ENCODE peak calls at places on chromosomes 7 and 10, in eight cellular contexts. One of them, this sample, is unnamed.

GRCh38 chr10:61830072-61830845 is 71.2 kb upstream of the ARID5B start:
- DNase-seq in cardiac muscle cell: no peak
- DNase-seq in DMS153: no peak
- DNase-seq in fibroblast of mammary gland: no peak
- DNase-seq in GM23248: no peak
- DNase-seq in SJSA1: no peak
- DNase-seq in T47D: no peak
- DNase-seq in DND-41: no peak
- DNase-seq in this sample: no peak

GRCh38 chr7:39353615-39354376 is 212.4 kb upstream of the YAE1 start:
- DNase-seq in DND-41: no peak
- DNase-seq in T47D: no peak
- DNase-seq in SJSA1: peak
- DNase-seq in fibroblast of mammary gland: peak
- DNase-seq in DMS153: peak
- DNase-seq in cardiac muscle cell: peak
- DNase-seq in GM23248: peak
- DNase-seq in this sample: no peak

GRCh38 chr10:96673318-96674099 is 46.8 kb downstream of the PIK3AP1 start:
- DNase-seq in T47D: no peak
- DNase-seq in DND-41: no peak
- DNase-seq in GM23248: no peak
- DNase-seq in SJSA1: peak
- DNase-seq in DMS153: peak
- DNase-seq in fibroblast of mammary gland: peak
- DNase-seq in cardiac muscle cell: peak
- DNase-seq in this sample: no peak

GRCh38 chr10:968546-969199 is 19.6 kb upstream of the GTPBP4 start:
- DNase-seq in DND-41: no peak
- DNase-seq in GM23248: no peak
- DNase-seq in T47D: no peak
- DNase-seq in fibroblast of mammary gland: no peak
- DNase-seq in cardiac muscle cell: no peak
- DNase-seq in SJSA1: peak
- DNase-seq in DMS153: no peak
- DNase-seq in this sample: no peak

GRCh38 chr7:30549933-30550493 is 44.7 kb upstream of the GARS1 start:
- DNase-seq in T47D: no peak
- DNase-seq in cardiac muscle cell: no peak
- DNase-seq in fibroblast of mammary gland: peak
- DNase-seq in SJSA1: no peak
- DNase-seq in DND-41: no peak
- DNase-seq in DMS153: peak
- DNase-seq in GM23248: no peak
- DNase-seq in this sample: no peak

GRCh38 chr10:3723706-3724225 is 61.2 kb downstream of the KLF6 start:
- DNase-seq in DND-41: no peak
- DNase-seq in GM23248: peak
- DNase-seq in SJSA1: no peak
- DNase-seq in T47D: no peak
- DNase-seq in fibroblast of mammary gland: peak
- DNase-seq in DMS153: no peak
- DNase-seq in cardiac muscle cell: no peak
- DNase-seq in this sample: no peak

GRCh38 chr7:85186521-85187241 is at the start of gene SEMA3D:
- DNase-seq in DMS153: no peak
- DNase-seq in cardiac muscle cell: peak
- DNase-seq in SJSA1: peak
- DNase-seq in GM23248: peak
- DNase-seq in T47D: peak
- DNase-seq in DND-41: no peak
- DNase-seq in fibroblast of mammary gland: peak
- DNase-seq in this sample: peak

GRCh38 chr7:123204206-123204835 is 4.6 kb upstream of the SLC13A1 start:
- DNase-seq in DND-41: no peak
- DNase-seq in T47D: no peak
- DNase-seq in SJSA1: no peak
- DNase-seq in GM23248: no peak
- DNase-seq in cardiac muscle cell: no peak
- DNase-seq in fibroblast of mammary gland: no peak
- DNase-seq in DMS153: no peak
- DNase-seq in this sample: no peak

GRCh38 chr7:27520828-27521790 is 141.6 kb downstream of the HIBADH start:
- DNase-seq in fibroblast of mammary gland: peak
- DNase-seq in SJSA1: no peak
- DNase-seq in DMS153: no peak
- DNase-seq in GM23248: peak
- DNase-seq in T47D: no peak
- DNase-seq in cardiac muscle cell: no peak
- DNase-seq in DND-41: no peak
- DNase-seq in this sample: no peak

GRCh38 chr7:44969701-44970494 is 8.9 kb downstream of the MYO1G start:
- DNase-seq in SJSA1: no peak
- DNase-seq in GM23248: no peak
- DNase-seq in cardiac muscle cell: no peak
- DNase-seq in DND-41: no peak
- DNase-seq in fibroblast of mammary gland: no peak
- DNase-seq in T47D: no peak
- DNase-seq in DMS153: peak
- DNase-seq in this sample: no peak

GRCh38 chr7:70574970-70575799 is 556.8 kb upstream of the GALNT17 start:
- DNase-seq in SJSA1: no peak
- DNase-seq in GM23248: peak
- DNase-seq in T47D: peak
- DNase-seq in DND-41: no peak
- DNase-seq in cardiac muscle cell: no peak
- DNase-seq in fibroblast of mammary gland: no peak
- DNase-seq in DMS153: no peak
- DNase-seq in this sample: no peak

GRCh38 chr7:19970514-19970913 is 197.1 kb upstream of the TMEM196 start:
- DNase-seq in fibroblast of mammary gland: no peak
- DNase-seq in DMS153: no peak
- DNase-seq in T47D: no peak
- DNase-seq in SJSA1: no peak
- DNase-seq in cardiac muscle cell: no peak
- DNase-seq in DND-41: no peak
- DNase-seq in GM23248: no peak
- DNase-seq in this sample: no peak

GRCh38 chr10:47137311-47137851 is 162.6 kb upstream of the GDF10 start:
- DNase-seq in fibroblast of mammary gland: peak
- DNase-seq in DND-41: no peak
- DNase-seq in T47D: no peak
- DNase-seq in DMS153: no peak
- DNase-seq in GM23248: peak
- DNase-seq in cardiac muscle cell: no peak
- DNase-seq in SJSA1: peak
- DNase-seq in this sample: no peak

GRCh38 chr7:25028370-25028971 is 48.5 kb upstream of the OSBPL3 start:
- DNase-seq in GM23248: peak
- DNase-seq in DMS153: peak
- DNase-seq in T47D: no peak
- DNase-seq in cardiac muscle cell: no peak
- DNase-seq in DND-41: peak
- DNase-seq in SJSA1: peak
- DNase-seq in fibroblast of mammary gland: peak
- DNase-seq in this sample: no peak